ENCODE peak calls at places on chromosomes 7 and 10, in four cellular contexts. K is prostate gland, T is stomach, R is uterus. W is an unnamed sample.

GRCh38 chr7:91280180-91280579 is 15.9 kb downstream of the FZD1 start:
- DNase-seq in K (no peak), R (no peak), T (no peak), W (no peak)

GRCh38 chr10:125281091-125281490 is 120.7 kb upstream of the CTBP2 start:
- DNase-seq in R (no peak), T (no peak), K (peak; percentile 32), W (no peak)

GRCh38 chr7:51012569-51013217 is 230.0 kb upstream of the GRB10 start:
- DNase-seq in K (no peak), R (no peak), T (no peak), W (no peak)

GRCh38 chr10:17516376-17516775 is 62.0 kb upstream of the ST8SIA6 start:
- DNase-seq in T (no peak), K (no peak), R (no peak), W (no peak)

GRCh38 chr10:54749623-54750022 is 51.4 kb downstream of the PCDH15 start:
- DNase-seq in T (no peak), K (no peak), R (no peak), W (no peak)

GRCh38 chr10:79084012-79084971 is 15.5 kb downstream of the ZMIZ1 start:
- DNase-seq in K (peak; percentile 58), T (peak; percentile 93), R (peak; percentile 94), W (peak; percentile 70)

GRCh38 chr10:109914966-109915365 is 8.3 kb downstream of the XPNPEP1 start:
- DNase-seq in T (no peak), K (no peak), R (no peak), W (peak; percentile 69)

GRCh38 chr7:149422065-149422913 is 38.6 kb downstream of the ZNF777 start:
- DNase-seq in K (peak; percentile 41), R (peak; percentile 44), T (peak; percentile 74), W (no peak)

GRCh38 chr10:79435271-79436065 is 10.0 kb downstream of the ZCCHC24 start:
- DNase-seq in R (peak; percentile 70), K (no peak), T (no peak), W (no peak)

GRCh38 chr10:37813763-37814162 is 43.6 kb downstream of the ZNF248 start:
- DNase-seq in K (no peak), T (no peak), R (no peak), W (no peak)

GRCh38 chr7:95491634-95492314 is 6.0 kb downstream of the ASB4 start:
- DNase-seq in R (no peak), K (no peak), T (no peak), W (no peak)

GRCh38 chr10:76082232-76082631 is 650.8 kb downstream of the LRMDA start:
- DNase-seq in T (no peak), R (no peak), K (no peak), W (no peak)

GRCh38 chr10:78862328-78862640 is 206.5 kb upstream of the ZMIZ1 start:
- DNase-seq in T (no peak), R (no peak), K (no peak), W (no peak)

GRCh38 chr7:41688012-41688625 is 14.8 kb downstream of the INHBA start:
- DNase-seq in R (no peak), T (no peak), K (no peak), W (no peak)

GRCh38 chr10:127142831-127143230 is 53.6 kb downstream of the INSYN2A start:
- DNase-seq in T (no peak), K (no peak), R (no peak), W (no peak)

GRCh38 chr7:131652194-131652593 is 95.8 kb upstream of the PODXL start:
- DNase-seq in R (no peak), K (no peak), T (no peak), W (no peak)

GRCh38 chr7:35537067-35538023 is 157.6 kb downstream of the HERPUD2 start:
- DNase-seq in K (peak; percentile 54), T (peak; percentile 83), R (peak; percentile 77), W (peak; percentile 95)

GRCh38 chr7:70189776-70190175 is 591.5 kb downstream of the AUTS2 start:
- DNase-seq in T (no peak), R (no peak), K (no peak), W (no peak)

GRCh38 chr10:88598060-88598459 is 11.5 kb downstream of the LIPJ start:
- DNase-seq in T (no peak), K (no peak), R (no peak), W (no peak)

GRCh38 chr10:95297402-95297801 is 6.6 kb upstream of the PDLIM1 start:
- DNase-seq in R (no peak), T (no peak), K (no peak), W (no peak)

GRCh38 chr7:132117181-132117580 is 459.1 kb downstream of the PLXNA4 start:
- DNase-seq in K (no peak), R (no peak), T (no peak), W (peak; percentile 74)

GRCh38 chr10:77915299-77916105 is 11.1 kb downstream of the DLG5 start:
- DNase-seq in K (no peak), R (no peak), T (no peak), W (no peak)

GRCh38 chr10:69624245-69624786 is 5.7 kb upstream of the FAM241B start:
- DNase-seq in K (no peak), R (no peak), T (no peak), W (no peak)

GRCh38 chr10:34766811-34767516 is 48.1 kb downstream of the PARD3 start:
- DNase-seq in T (no peak), R (no peak), K (no peak), W (no peak)

GRCh38 chr7:99792983-99793382 is 9.0 kb upstream of the CYP3A4 start:
- DNase-seq in R (no peak), T (no peak), K (no peak), W (no peak)

GRCh38 chr7:158557441-158557755 is 30.2 kb downstream of the PTPRN2 start:
- DNase-seq in R (no peak), K (no peak), T (no peak), W (no peak)

GRCh38 chr10:73414230-73414981 is 548 bp upstream of the ANXA7 start:
- DNase-seq in R (no peak), T (no peak), K (no peak), W (no peak)

GRCh38 chr7:89072094-89072493 is 276.6 kb upstream of the TEX47 start:
- DNase-seq in R (no peak), T (no peak), K (no peak), W (no peak)

GRCh38 chr7:12638851-12639467 is 48.5 kb upstream of the ARL4A start:
- DNase-seq in K (no peak), T (no peak), R (no peak), W (no peak)

GRCh38 chr10:22894714-22895113 is 33.1 kb upstream of the ARMC3 start:
- DNase-seq in K (no peak), T (no peak), R (no peak), W (no peak)

GRCh38 chr10:124590216-124591122 is 128.8 kb downstream of the LHPP start:
- DNase-seq in K (no peak), R (no peak), T (no peak), W (no peak)

GRCh38 chr10:78212134-78212785 is 178.6 kb downstream of the RPS24 start:
- DNase-seq in T (no peak), K (no peak), R (peak; percentile 60), W (peak; percentile 50)

GRCh38 chr10:43304079-43304686 is 37.3 kb upstream of the RASGEF1A start:
- DNase-seq in T (no peak), K (no peak), R (no peak), W (no peak)

GRCh38 chr7:4825081-4825480 is 36.7 kb downstream of the PAPOLB start:
- DNase-seq in T (no peak), K (no peak), R (no peak), W (no peak)

GRCh38 chr10:70652761-70653657 is 19.3 kb upstream of the ADAMTS14 start:
- DNase-seq in R (peak; percentile 38), T (no peak), K (no peak), W (peak; percentile 83)

GRCh38 chr7:76142861-76143260 is 58.8 kb upstream of the SRRM3 start:
- DNase-seq in K (no peak), T (no peak), R (no peak), W (no peak)

GRCh38 chr7:135717686-135718085 is 10.3 kb downstream of the SLC13A4 start:
- DNase-seq in K (no peak), R (no peak), T (no peak), W (no peak)

DNA sequence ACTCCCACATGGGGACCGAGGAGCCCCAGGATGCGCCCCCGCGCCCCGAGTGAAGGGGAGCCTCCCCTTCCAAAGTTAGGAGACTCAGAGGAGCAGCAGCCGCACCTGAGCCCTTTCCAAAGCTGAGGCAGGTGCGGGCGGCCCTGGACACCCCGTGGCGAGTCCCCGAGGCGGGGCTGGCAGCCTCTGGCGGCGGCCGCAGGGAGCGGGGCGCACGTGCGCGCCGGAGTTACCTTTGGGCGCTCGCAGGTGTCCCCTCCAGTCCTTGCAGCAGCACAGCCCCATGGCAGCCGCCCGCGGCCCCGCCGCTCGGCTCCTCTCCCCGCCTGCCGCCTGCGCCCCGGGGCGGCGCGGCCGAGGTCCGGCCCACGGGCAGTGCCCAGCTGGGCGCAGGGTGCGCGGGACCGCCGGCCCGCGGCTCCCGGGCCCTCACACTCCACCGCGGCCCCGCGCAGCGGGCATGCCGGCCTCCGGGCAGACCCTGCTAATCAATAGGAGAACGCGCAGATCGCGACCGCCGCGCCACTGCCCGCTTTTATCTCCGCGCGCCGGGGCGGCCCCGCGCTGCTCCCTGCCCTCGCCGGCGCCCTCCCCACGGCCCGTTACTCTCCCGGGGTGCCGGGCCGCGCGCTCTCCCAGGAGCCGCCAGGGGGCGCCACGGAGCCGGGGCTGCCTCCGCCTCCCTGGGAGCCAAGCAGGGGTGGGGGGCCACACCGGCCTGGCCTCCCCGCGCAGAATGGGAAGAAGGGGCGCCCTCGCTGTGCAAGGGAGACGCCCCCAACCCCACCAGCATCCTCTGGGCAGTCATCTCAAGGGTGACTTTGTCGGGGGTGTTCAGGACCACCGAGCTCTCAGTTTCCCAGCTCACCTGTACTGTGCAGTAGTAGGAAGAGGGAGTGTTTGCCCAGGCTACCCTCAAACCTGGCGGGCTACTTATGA is 80.8 kb downstream of the ARHGAP22 start:
- DNase-seq in T (peak; percentile 21), K (no peak), R (no peak), W (peak; percentile 64)
- TF ChIP-seq POLR2A in T (no peak), K (no peak), R (no peak), W (no peak)

DNA sequence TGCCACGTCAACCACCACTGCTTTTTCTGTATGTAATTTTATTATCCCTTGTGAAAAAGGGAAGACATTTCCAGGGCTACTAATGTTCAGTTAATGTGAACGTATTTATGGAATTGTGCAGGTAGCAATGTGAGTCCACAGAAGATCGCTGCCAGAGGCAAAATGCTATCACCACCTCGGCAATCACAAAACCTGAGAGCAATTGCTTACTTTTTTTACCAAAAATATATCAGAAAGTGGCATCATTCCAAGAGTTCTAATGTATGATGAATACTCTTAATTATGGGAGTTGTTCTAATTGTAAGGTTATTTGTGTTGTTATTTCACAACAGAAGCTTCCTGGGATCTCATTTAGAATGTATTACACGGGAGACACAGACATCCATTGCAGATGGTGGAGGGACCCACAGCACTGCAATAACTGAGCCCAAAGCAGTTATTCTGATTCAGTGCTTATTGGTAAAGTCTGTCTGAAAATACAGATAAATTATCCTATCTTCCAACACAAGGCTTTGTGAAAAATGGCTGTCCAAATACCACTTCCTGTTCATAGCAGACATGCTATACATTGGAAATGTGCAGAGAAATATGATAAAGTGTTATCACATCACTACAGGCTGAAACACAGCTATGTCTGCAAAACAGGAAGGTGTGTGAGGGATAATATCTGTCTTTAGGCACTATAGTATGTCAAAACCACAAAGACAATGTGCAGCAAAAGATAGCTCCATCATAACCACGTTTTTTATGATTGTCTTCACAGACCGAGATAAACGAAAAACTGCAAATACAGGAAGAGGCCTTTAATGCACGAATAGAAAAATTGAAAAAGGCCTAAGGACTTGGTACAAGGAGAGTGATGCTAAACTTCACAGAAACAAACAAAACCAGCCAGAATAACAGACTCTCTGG is 102.7 kb downstream of the CABCOCO1 start:
- DNase-seq in R (no peak), T (no peak), K (no peak), W (no peak)
- TF ChIP-seq POLR2A in R (no peak), T (no peak), K (no peak), W (no peak)

GRCh38 chr10:31456463-31456862 is 137.4 kb downstream of the ZEB1 start:
- DNase-seq in T (no peak), R (no peak), K (no peak), W (no peak)
- TF ChIP-seq POLR2A in T (no peak), R (no peak), K (no peak), W (no peak)

GRCh38 chr7:64313740-64314491 is at the start of gene ZNF736:
- DNase-seq in T (peak; percentile 89), R (peak; percentile 86), K (peak; percentile 89), W (peak; percentile 75)
- TF ChIP-seq POLR2A in T (no peak), R (no peak), K (peak; percentile 58), W (no peak)

W was measured in H54.